ENCODE peak calls at places on chromosomes 16 and 17, in five cellular contexts. V, B, D, M and F are unnamed samples.

GRCh38 chr17:385195-385835 is 32.7 kb upstream of the RPH3AL start:
- DNase-seq in V (no peak), B (peak; percentile 56), D (peak; percentile 30), M (no peak), F (peak; percentile 84)

GRCh38 chr17:34760931-34761500 is 181.6 kb downstream of the TMEM132E start:
- DNase-seq in V (no peak), B (no peak), D (no peak), M (no peak), F (no peak)

GRCh38 chr17:21095735-21096134 is 31.0 kb upstream of the DHRS7B start:
- DNase-seq in V (no peak), B (no peak), D (no peak), M (no peak), F (no peak)

GRCh38 chr17:14575349-14575966 is 274.6 kb downstream of the HS3ST3B1 start:
- DNase-seq in V (no peak), B (no peak), D (no peak), M (no peak), F (no peak)

GRCh38 chr16:84032458-84033178 is 10.0 kb downstream of the SLC38A8 start:
- DNase-seq in V (no peak), B (no peak), D (no peak), M (no peak), F (no peak)

GRCh38 chr17:44066204-44066930 is at the start of gene LSM12:
- DNase-seq in V (peak; percentile 71), B (peak; percentile 87), D (peak; percentile 92), M (peak; percentile 81), F (peak; percentile 89)

GRCh38 chr17:67625971-67626370 is 91.8 kb upstream of the NOL11 start:
- DNase-seq in V (no peak), B (no peak), D (no peak), M (no peak), F (no peak)

GRCh38 chr17:15298176-15298575 is 33.0 kb upstream of the PMP22 start:
- DNase-seq in V (no peak), B (peak; percentile 83), D (no peak), M (no peak), F (no peak)

GRCh38 chr16:50152386-50152806 is 710 bp upstream of the TENT4B start:
- DNase-seq in V (peak; percentile 55), B (peak; percentile 46), D (peak; percentile 58), M (no peak), F (peak; percentile 31)

GRCh38 chr16:51113254-51114125 is 37.6 kb downstream of the SALL1 start:
- DNase-seq in V (no peak), B (no peak), D (no peak), M (no peak), F (no peak)

GRCh38 chr17:6910987-6911603 is 79.6 kb upstream of the TEKT1 start:
- DNase-seq in V (no peak), B (peak; percentile 53), D (peak; percentile 48), M (no peak), F (no peak)

GRCh38 chr17:42191209-42191608 is 3.1 kb downstream of the GHDC start:
- DNase-seq in V (no peak), B (no peak), D (no peak), M (no peak), F (no peak)

GRCh38 chr16:64629622-64630021 is 492.2 kb downstream of the CDH11 start:
- DNase-seq in V (no peak), B (peak; percentile 38), D (no peak), M (no peak), F (no peak)

GRCh38 chr16:1538804-1539520 is 5.5 kb downstream of the TMEM204 start:
- DNase-seq in V (no peak), B (no peak), D (no peak), M (no peak), F (no peak)

GRCh38 chr17:50560931-50561750 is 626 bp downstream of the CACNA1G start:
- DNase-seq in V (no peak), B (no peak), D (no peak), M (no peak), F (no peak)

GRCh38 chr16:728131-728889 is 1.4 kb downstream of the HAGHL start:
- DNase-seq in V (no peak), B (peak; percentile 84), D (peak; percentile 50), M (peak; percentile 57), F (peak; percentile 77)

GRCh38 chr16:10662212-10662611 is 32.5 kb downstream of the TEKT5 start:
- DNase-seq in V (no peak), B (no peak), D (no peak), M (no peak), F (no peak)

GRCh38 chr17:28053725-28054124 is 11.2 kb downstream of the NLK start:
- DNase-seq in V (no peak), B (no peak), D (no peak), M (no peak), F (no peak)

GRCh38 chr17:38654411-38655398 is 20.1 kb downstream of the EPOP start:
- DNase-seq in V (no peak), B (no peak), D (no peak), M (no peak), F (no peak)

GRCh38 chr16:23509763-23510153 is 536 bp downstream of the GGA2 start:
- DNase-seq in V (no peak), B (peak; percentile 50), D (peak; percentile 35), M (no peak), F (peak; percentile 40)

GRCh38 chr17:42571435-42572225 is 4.7 kb downstream of the MLX start:
- DNase-seq in V (no peak), B (no peak), D (no peak), M (no peak), F (no peak)

GRCh38 chr16:24670623-24671454 is 58.6 kb upstream of the TNRC6A start:
- DNase-seq in V (no peak), B (peak; percentile 98), D (no peak), M (peak; percentile 78), F (peak; percentile 70)

GRCh38 chr16:75459691-75460090 is 4.8 kb downstream of the TMEM170A start:
- DNase-seq in V (no peak), B (no peak), D (no peak), M (no peak), F (no peak)